ENCODE peak calls at places on chromosomes 4 and X, in six cellular contexts. R is IMR-90, U is mesendoderm, H is H9, O is neuronal stem cell, N is H1. W is an unnamed sample.

GRCh38 chr4:118964891-118965411 is 76.3 kb downstream of the SYNPO2 start:
- DNase-seq in R (peak; percentile 70), U (no peak), H (no peak), O (no peak), N (no peak), W (peak; percentile 57)

GRCh38 chrX:23902419-23902818 is 5.3 kb downstream of the APOO start:
- DNase-seq in R (peak; percentile 73), U (peak; percentile 46), H (no peak), O (no peak), N (no peak), W (peak; percentile 65)

GRCh38 chrX:49287665-49288064 is 15.8 kb upstream of the GAGE10 start:
- DNase-seq in R (no peak), U (no peak), H (no peak), O (no peak), N (no peak), W (no peak)

GRCh38 chr4:112109455-112110425 is 35.5 kb upstream of the FAM241A start:
- DNase-seq in R (peak; percentile 44), U (no peak), H (no peak), O (no peak), N (no peak), W (peak; percentile 45)

GRCh38 chrX:153644356-153645125 is 2.5 kb upstream of the DUSP9 start:
- DNase-seq in R (no peak), U (peak; percentile 49), H (peak; percentile 43), O (no peak), N (peak; percentile 53), W (no peak)

GRCh38 chrX:107566603-107567262 is 61.6 kb upstream of the PRPS1 start:
- DNase-seq in R (peak; percentile 34), U (peak; percentile 50), H (no peak), O (no peak), N (no peak), W (peak; percentile 70)

GRCh38 chr4:100679926-100680325 is 162.1 kb upstream of the EMCN start:
- DNase-seq in R (no peak), U (no peak), H (no peak), O (no peak), N (no peak), W (no peak)

GRCh38 chr4:173264960-173265281 is 69.2 kb downstream of the HMGB2 start:
- DNase-seq in R (no peak), U (no peak), H (no peak), O (no peak), N (no peak), W (no peak)

GRCh38 chr4:16794816-16795445 is 103.5 kb downstream of the LDB2 start:
- DNase-seq in R (peak; percentile 60), U (peak; percentile 85), H (peak; percentile 74), O (peak; percentile 56), N (peak; percentile 89), W (peak; percentile 59)

GRCh38 chr4:3283916-3284315 is 8.9 kb upstream of the RGS12 start:
- DNase-seq in R (no peak), U (no peak), H (peak; percentile 33), O (no peak), N (no peak), W (no peak)

GRCh38 chrX:94831364-94831763 is 1157.4 kb downstream of the FAM133A start:
- DNase-seq in R (peak; percentile 0), U (peak; percentile 27), H (no peak), O (no peak), N (no peak), W (peak; percentile 1)

GRCh38 chr4:108035691-108036090 is 46.0 kb downstream of the HADH start:
- DNase-seq in R (no peak), U (no peak), H (no peak), O (no peak), N (no peak), W (no peak)

GRCh38 chrX:47217852-47218279 is 615 bp upstream of the CDK16 start:
- DNase-seq in R (peak; percentile 98), U (peak; percentile 99), H (peak; percentile 100), O (peak; percentile 96), N (peak; percentile 91), W (peak; percentile 98)

GRCh38 chr4:54971474-54971950 is 153.9 kb downstream of the KDR start:
- DNase-seq in R (peak; percentile 53), U (peak; percentile 78), H (peak; percentile 47), O (peak; percentile 29), N (no peak), W (peak; percentile 67)

GRCh38 chr4:91611786-91612185 is 692.0 kb upstream of the GRID2 start:
- DNase-seq in R (no peak), U (peak; percentile 14), H (no peak), O (no peak), N (no peak), W (no peak)

GRCh38 chr4:5918331-5919030 is 25.6 kb upstream of the CRMP1 start:
- DNase-seq in R (no peak), U (no peak), H (no peak), O (no peak), N (no peak), W (no peak)

GRCh38 chr4:3344104-3344503 is 51.3 kb downstream of the RGS12 start:
- DNase-seq in R (no peak), U (no peak), H (no peak), O (no peak), N (no peak), W (no peak)

GRCh38 chr4:159823743-159824142 is 720.9 kb downstream of the RAPGEF2 start:
- DNase-seq in R (no peak), U (peak; percentile 51), H (no peak), O (no peak), N (no peak), W (no peak)

GRCh38 chrX:132292753-132293152 is 73.5 kb upstream of the RAP2C start:
- DNase-seq in R (peak; percentile 57), U (peak; percentile 63), H (peak; percentile 32), O (peak; percentile 31), N (no peak), W (peak; percentile 59)

GRCh38 chrX:69229436-69229835 is 64.2 kb upstream of the PJA1 start:
- DNase-seq in R (peak; percentile 77), U (no peak), H (no peak), O (no peak), N (no peak), W (peak; percentile 66)

GRCh38 chrX:15059488-15059887 is 186.3 kb downstream of the MOSPD2 start:
- DNase-seq in R (no peak), U (peak; percentile 21), H (no peak), O (no peak), N (no peak), W (peak; percentile 0)

GRCh38 chr4:184756399-184756798 is 22.5 kb upstream of the CENPU start:
- DNase-seq in R (peak; percentile 47), U (no peak), H (no peak), O (no peak), N (no peak), W (peak; percentile 23)

GRCh38 chr4:56424697-56425514 is 10.5 kb downstream of the PPAT start:
- DNase-seq in R (peak; percentile 45), U (no peak), H (no peak), O (no peak), N (no peak), W (peak; percentile 50)

GRCh38 chr4:19727141-19727540 is 524.6 kb upstream of the SLIT2 start:
- DNase-seq in R (no peak), U (no peak), H (no peak), O (no peak), N (no peak), W (no peak)

GRCh38 chrX:675896-676295 is 45.3 kb downstream of the SHOX start:
- DNase-seq in R (no peak), U (peak; percentile 26), H (peak; percentile 57), O (peak; percentile 30), N (peak; percentile 53), W (no peak)

GRCh38 chrX:43467608-43468234 is 188.4 kb upstream of the MAOA start:
- DNase-seq in R (no peak), U (no peak), H (peak; percentile 62), O (no peak), N (peak; percentile 46), W (no peak)

GRCh38 chrX:14697453-14697852 is 168.1 kb downstream of the GLRA2 start:
- DNase-seq in R (no peak), U (peak; percentile 52), H (peak; percentile 47), O (peak; percentile 1), N (peak; percentile 55), W (peak; percentile 10)

GRCh38 chr4:147465461-147465860 is 15.4 kb upstream of the EDNRA start:
- DNase-seq in R (no peak), U (no peak), H (no peak), O (no peak), N (no peak), W (no peak)
- H3K4ac ChIP-seq in R (no peak overlapping the region), U (no peak overlapping the region), H (no peak overlapping the region), O (no peak overlapping the region), N (no peak overlapping the region), W (peak overlapping the region; percentile 35)

DNA sequence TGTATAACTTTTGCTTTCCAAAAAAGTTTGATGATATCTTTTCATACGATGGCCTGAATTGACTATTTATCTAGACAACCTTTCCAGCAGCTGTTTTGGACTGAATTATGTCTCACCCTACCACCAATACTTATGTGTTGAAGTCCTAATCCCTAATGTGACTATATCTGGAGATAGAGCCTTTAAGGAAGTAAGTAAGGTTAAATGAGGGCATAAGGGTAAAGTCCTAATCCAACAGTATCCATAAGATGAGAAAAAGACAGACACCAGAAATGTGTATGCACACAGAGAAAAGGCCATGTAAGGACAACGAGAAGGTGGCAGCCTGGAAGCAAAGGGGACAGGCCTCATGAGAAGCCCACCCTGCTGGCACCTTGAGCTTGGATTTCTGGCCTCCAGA is 86.6 kb upstream of the PPARGC1A start:
- DNase-seq in R (no peak), U (no peak), H (no peak), O (no peak), N (no peak), W (no peak)
- H2BK15ac ChIP-seq in R (no peak overlapping the region), U (no peak overlapping the region), H (no peak overlapping the region), O (no peak overlapping the region), N (no peak overlapping the region), W (no peak overlapping the region)

GRCh38 chr4:22476011-22476410 is 39.9 kb downstream of the ADGRA3 start:
- DNase-seq in R (no peak), U (no peak), H (no peak), O (no peak), N (no peak), W (no peak)

GRCh38 chr4:22474636-22475310 is 41.1 kb downstream of the ADGRA3 start:
- DNase-seq in R (peak; percentile 77), U (peak; percentile 48), H (no peak), O (no peak), N (no peak), W (peak; percentile 33)

GRCh38 chr4:22471419-22471818 is 44.4 kb downstream of the ADGRA3 start:
- DNase-seq in R (no peak), U (no peak), H (no peak), O (no peak), N (no peak), W (no peak)

GRCh38 chr4:22473268-22473667 is 42.6 kb downstream of the ADGRA3 start:
- DNase-seq in R (peak; percentile 75), U (peak; percentile 55), H (no peak), O (no peak), N (no peak), W (peak; percentile 47)

DNA sequence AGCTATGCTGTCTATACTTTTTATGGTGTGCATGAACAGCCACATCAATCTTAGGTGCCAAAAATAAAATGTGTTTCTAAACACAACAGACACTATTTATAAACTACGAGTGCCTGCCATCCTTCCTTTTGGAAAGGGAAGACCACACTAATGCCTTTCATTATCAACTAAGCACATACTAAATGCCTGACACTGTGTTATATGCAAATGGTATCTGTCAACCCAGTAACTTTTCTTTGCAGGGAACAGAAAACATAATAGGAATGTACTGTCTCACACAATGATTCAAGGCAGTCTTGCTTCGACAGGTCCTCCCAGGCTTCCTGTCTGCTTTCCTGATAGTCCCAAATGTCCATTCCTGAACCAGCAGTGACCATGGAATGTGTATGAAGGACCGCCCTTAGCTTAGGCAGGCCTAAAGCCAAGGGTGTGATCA is 43.8 kb downstream of the ADGRA3 start:
- DNase-seq in R (peak; percentile 10), U (no peak), H (no peak), O (no peak), N (no peak), W (peak; percentile 38)
- H3K4ac ChIP-seq in R (no peak overlapping the region), U (no peak overlapping the region), H (no peak overlapping the region), O (no peak overlapping the region), N (no peak overlapping the region), W (no peak overlapping the region)

GRCh38 chrX:151984328-151984727 is 9.9 kb upstream of the GABRE start:
- DNase-seq in R (peak; percentile 46), U (no peak), H (no peak), O (no peak), N (no peak), W (peak; percentile 66)
- H2BK15ac ChIP-seq in R (no peak overlapping the region), U (no peak overlapping the region), H (no peak overlapping the region), O (no peak overlapping the region), N (no peak overlapping the region), W (no peak overlapping the region)

W was measured in mesenchymal stem cell.